ENCODE peak calls at places on chromosomes 4 and X, in four cellular contexts. One of them, this sample, is unnamed.

GRCh38 chrX:86171366-86171765 is 23.1 kb downstream of the DACH2 start:
- DNase-seq in AG08395: no peak
- DNase-seq in substantia nigra: no peak
- DNase-seq in hepatic stellate cell: peak
- DNase-seq in this sample: peak

GRCh38 chr4:7171191-7171900 is 21.0 kb upstream of the SORCS2 start:
- DNase-seq in AG08395: no peak
- DNase-seq in substantia nigra: no peak
- DNase-seq in hepatic stellate cell: no peak
- DNase-seq in this sample: no peak

GRCh38 chr4:18536420-18536819 is 514.9 kb upstream of the LCORL start:
- DNase-seq in AG08395: no peak
- DNase-seq in substantia nigra: no peak
- DNase-seq in hepatic stellate cell: no peak
- DNase-seq in this sample: peak

GRCh38 chrX:129996120-129996519 is 13.7 kb downstream of the BCORL1 start:
- DNase-seq in AG08395: peak
- DNase-seq in substantia nigra: no peak
- DNase-seq in hepatic stellate cell: peak
- DNase-seq in this sample: no peak

GRCh38 chr4:72484991-72485390 is 84.0 kb downstream of the ADAMTS3 start:
- DNase-seq in AG08395: no peak
- DNase-seq in substantia nigra: no peak
- DNase-seq in hepatic stellate cell: no peak
- DNase-seq in this sample: no peak

GRCh38 chr4:22031423-22031822 is 82.9 kb upstream of the KCNIP4 start:
- DNase-seq in AG08395: no peak
- DNase-seq in substantia nigra: no peak
- DNase-seq in hepatic stellate cell: no peak
- DNase-seq in this sample: no peak

GRCh38 chr4:140367738-140368137 is 5.7 kb upstream of the SCOC start:
- DNase-seq in AG08395: peak
- DNase-seq in substantia nigra: no peak
- DNase-seq in hepatic stellate cell: peak
- DNase-seq in this sample: no peak

GRCh38 chr4:114599231-114600065 is 841 bp downstream of the UGT8 start:
- DNase-seq in AG08395: no peak
- DNase-seq in substantia nigra: no peak
- DNase-seq in hepatic stellate cell: no peak
- DNase-seq in this sample: peak

GRCh38 chr4:47465008-47465407 is 1.5 kb upstream of the COMMD8 start:
- DNase-seq in AG08395: no peak
- DNase-seq in substantia nigra: no peak
- DNase-seq in hepatic stellate cell: no peak
- DNase-seq in this sample: no peak

GRCh38 chrX:149040873-149041535 is 464.1 kb downstream of the IDS start:
- DNase-seq in AG08395: no peak
- DNase-seq in substantia nigra: no peak
- DNase-seq in hepatic stellate cell: no peak
- DNase-seq in this sample: no peak

GRCh38 chr4:56745082-56745481 is 64.0 kb upstream of the HOPX start:
- DNase-seq in AG08395: no peak
- DNase-seq in substantia nigra: no peak
- DNase-seq in hepatic stellate cell: no peak
- DNase-seq in this sample: no peak

GRCh38 chr4:55906999-55907398 is 41.7 kb upstream of the CEP135 start:
- DNase-seq in AG08395: no peak
- DNase-seq in substantia nigra: no peak
- DNase-seq in hepatic stellate cell: no peak
- DNase-seq in this sample: no peak

GRCh38 chr4:76767983-76768382 is 130.0 kb downstream of the SOWAHB start:
- DNase-seq in AG08395: peak
- DNase-seq in substantia nigra: no peak
- DNase-seq in hepatic stellate cell: peak
- DNase-seq in this sample: no peak

GRCh38 chr4:87278335-87278794 is 44.3 kb downstream of the HSD17B13 start:
- DNase-seq in AG08395: no peak
- DNase-seq in substantia nigra: no peak
- DNase-seq in hepatic stellate cell: no peak
- DNase-seq in this sample: peak

GRCh38 chr4:128572778-128573241 is 236.7 kb upstream of the JADE1 start:
- DNase-seq in AG08395: no peak
- DNase-seq in substantia nigra: no peak
- DNase-seq in hepatic stellate cell: no peak
- DNase-seq in this sample: peak

GRCh38 chr4:186297013-186297645 is 31.1 kb downstream of the F11 start:
- DNase-seq in AG08395: peak
- DNase-seq in substantia nigra: no peak
- DNase-seq in hepatic stellate cell: peak
- DNase-seq in this sample: peak

GRCh38 chrX:109187473-109188168 is 294.3 kb downstream of the GUCY2F start:
- DNase-seq in AG08395: no peak
- DNase-seq in substantia nigra: no peak
- DNase-seq in hepatic stellate cell: no peak
- DNase-seq in this sample: no peak

GRCh38 chrX:66498672-66499296 is 140.1 kb downstream of the EDA2R start:
- DNase-seq in AG08395: no peak
- DNase-seq in substantia nigra: no peak
- DNase-seq in hepatic stellate cell: no peak
- DNase-seq in this sample: no peak

GRCh38 chrX:53321216-53321942 is 40.0 kb upstream of the IQSEC2 start:
- DNase-seq in AG08395: peak
- DNase-seq in substantia nigra: no peak
- DNase-seq in hepatic stellate cell: no peak
- DNase-seq in this sample: peak

GRCh38 chr4:150411527-150411926 is 170.4 kb upstream of the MAB21L2 start:
- DNase-seq in AG08395: no peak
- DNase-seq in substantia nigra: no peak
- DNase-seq in hepatic stellate cell: no peak
- DNase-seq in this sample: peak

GRCh38 chr4:174591243-174592021 is 69.1 kb upstream of the HPGD start:
- DNase-seq in AG08395: no peak
- DNase-seq in substantia nigra: no peak
- DNase-seq in hepatic stellate cell: no peak
- DNase-seq in this sample: no peak

GRCh38 chr4:168440442-168441264 is 39.6 kb downstream of the DDX60L start:
- DNase-seq in AG08395: peak
- DNase-seq in substantia nigra: no peak
- DNase-seq in hepatic stellate cell: peak
- DNase-seq in this sample: peak

GRCh38 chr4:152310223-152310622 is 225.7 kb downstream of the FBXW7 start:
- DNase-seq in AG08395: peak
- DNase-seq in substantia nigra: no peak
- DNase-seq in hepatic stellate cell: peak
- DNase-seq in this sample: no peak

GRCh38 chr4:85761803-85762202 is 286.9 kb downstream of the ARHGAP24 start:
- DNase-seq in AG08395: no peak
- DNase-seq in substantia nigra: no peak
- DNase-seq in hepatic stellate cell: no peak
- DNase-seq in this sample: no peak

GRCh38 chr4:31714238-31714637 is 994.1 kb downstream of the PCDH7 start:
- DNase-seq in AG08395: no peak
- DNase-seq in substantia nigra: no peak
- DNase-seq in hepatic stellate cell: no peak
- DNase-seq in this sample: no peak

GRCh38 chr4:1980561-1981041 is 28.2 kb downstream of the NELFA start:
- DNase-seq in AG08395: no peak
- DNase-seq in substantia nigra: no peak
- DNase-seq in hepatic stellate cell: no peak
- DNase-seq in this sample: no peak

GRCh38 chr4:854356-854755 is 28.4 kb upstream of the CPLX1 start:
- DNase-seq in AG08395: no peak
- DNase-seq in substantia nigra: no peak
- DNase-seq in hepatic stellate cell: no peak
- DNase-seq in this sample: no peak

GRCh38 chrX:108091878-108092291 is 307 bp downstream of the ATG4A start:
- DNase-seq in AG08395: no peak
- DNase-seq in substantia nigra: no peak
- DNase-seq in hepatic stellate cell: no peak
- DNase-seq in this sample: peak

GRCh38 chr4:8213121-8213520 is 14.0 kb downstream of the SH3TC1 start:
- DNase-seq in AG08395: no peak
- DNase-seq in substantia nigra: no peak
- DNase-seq in hepatic stellate cell: no peak
- DNase-seq in this sample: no peak

GRCh38 chrX:94058728-94059382 is 384.8 kb downstream of the FAM133A start:
- DNase-seq in AG08395: peak
- DNase-seq in substantia nigra: no peak
- DNase-seq in hepatic stellate cell: peak
- DNase-seq in this sample: peak

GRCh38 chr4:958836-959337 is 14.5 kb downstream of the DGKQ start:
- DNase-seq in AG08395: no peak
- DNase-seq in substantia nigra: no peak
- DNase-seq in hepatic stellate cell: no peak
- DNase-seq in this sample: no peak

GRCh38 chrX:101759000-101759399 is 99.3 kb upstream of the ARMCX2 start:
- DNase-seq in AG08395: peak
- DNase-seq in substantia nigra: no peak
- DNase-seq in hepatic stellate cell: peak
- DNase-seq in this sample: peak